ENCODE peak calls at places on chromosomes 7 and 10, in six cellular contexts. S, J, Q, C, D and U are unnamed samples.

GRCh38 chr10:132209130-132209529 is 22.4 kb downstream of the DPYSL4 start:
- DNase-seq in S (no peak), J (peak), Q (no peak), C (peak), D (no peak), U (no peak)

GRCh38 chr7:17716816-17717215 is 223.5 kb downstream of the SNX13 start:
- DNase-seq in S (no peak), J (no peak), Q (no peak), C (no peak), D (no peak), U (no peak)

GRCh38 chr7:37698782-37699181 is 15.2 kb downstream of the GPR141 start:
- DNase-seq in S (no peak), J (no peak), Q (no peak), C (no peak), D (no peak), U (no peak)

GRCh38 chr7:24728503-24729364 is 28.5 kb downstream of the GSDME start:
- DNase-seq in S (no peak), J (no peak), Q (no peak), C (peak), D (no peak), U (no peak)

GRCh38 chr10:103691723-103692380 is 163.5 kb downstream of the SH3PXD2A start:
- DNase-seq in S (no peak), J (no peak), Q (peak), C (no peak), D (peak), U (no peak)

GRCh38 chr10:50614444-50615137 is 9.2 kb downstream of the SGMS1 start:
- DNase-seq in S (peak), J (peak), Q (peak), C (no peak), D (peak), U (no peak)

GRCh38 chr10:87658383-87658795 is 1.3 kb upstream of the PAPSS2 start:
- DNase-seq in S (no peak), J (peak), Q (no peak), C (no peak), D (peak), U (no peak)

GRCh38 chr7:153110606-153111005 is 351.1 kb downstream of the ACTR3B start:
- DNase-seq in S (no peak), J (no peak), Q (no peak), C (no peak), D (no peak), U (no peak)

GRCh38 chr10:74994714-74995308 is 116.6 kb upstream of the SAMD8 start:
- DNase-seq in S (no peak), J (peak), Q (no peak), C (no peak), D (no peak), U (no peak)

GRCh38 chr7:143013897-143014296 is 13.0 kb downstream of the OR9A2 start:
- DNase-seq in S (no peak), J (peak), Q (no peak), C (peak), D (no peak), U (no peak)

GRCh38 chr10:34319197-34319846 is 495.8 kb downstream of the PARD3 start:
- DNase-seq in S (no peak), J (peak), Q (no peak), C (peak), D (peak), U (no peak)

GRCh38 chr7:137962875-137963507 is 38.9 kb downstream of the CREB3L2 start:
- DNase-seq in S (no peak), J (peak), Q (no peak), C (no peak), D (no peak), U (no peak)

GRCh38 chr7:12025246-12025645 is 185.8 kb upstream of the TMEM106B start:
- DNase-seq in S (no peak), J (peak), Q (no peak), C (no peak), D (peak), U (no peak)

GRCh38 chr10:122163182-122164027 is 107.7 kb upstream of the BTBD16 start:
- DNase-seq in S (peak), J (no peak), Q (no peak), C (no peak), D (peak), U (no peak)

GRCh38 chr7:66629222-66629658 is 559 bp downstream of the KCTD7 start:
- DNase-seq in S (no peak), J (no peak), Q (no peak), C (peak), D (peak), U (no peak)

GRCh38 chr10:57917019-57917418 is 350.7 kb downstream of the IPMK start:
- DNase-seq in S (no peak), J (no peak), Q (no peak), C (no peak), D (peak), U (no peak)